ENCODE peak calls at places on chromosomes 4 and X, in five cellular contexts. G, T, Q, F and C are unnamed samples.

GRCh38 chrX:72029473-72030411 is 102.0 kb downstream of the RTL5 start:
- DNase-seq in G (no peak), T (no peak), Q (no peak), F (no peak), C (peak; percentile 45)

GRCh38 chr4:83149885-83150562 is 35.5 kb upstream of the PLAC8 start:
- DNase-seq in G (no peak), T (no peak), Q (no peak), F (no peak), C (no peak)

GRCh38 chrX:51851507-51852085 is 41.8 kb upstream of the MAGED1 start:
- DNase-seq in G (no peak), T (no peak), Q (peak; percentile 6), F (no peak), C (no peak)

GRCh38 chrX:23901805-23902204 is 5.9 kb downstream of the APOO start:
- DNase-seq in G (peak; percentile 91), T (peak; percentile 60), Q (peak; percentile 18), F (peak; percentile 66), C (no peak)

GRCh38 chrX:49172280-49172780 is 632 bp downstream of the PLP2 start:
- DNase-seq in G (peak; percentile 86), T (peak; percentile 70), Q (peak; percentile 75), F (peak; percentile 89), C (no peak)

GRCh38 chrX:13763489-13763888 is 28.9 kb downstream of the OFD1 start:
- DNase-seq in G (no peak), T (no peak), Q (no peak), F (peak; percentile 45), C (no peak)

GRCh38 chr4:53197760-53198150 is 168.1 kb downstream of the SCFD2 start:
- DNase-seq in G (no peak), T (no peak), Q (no peak), F (no peak), C (no peak)

GRCh38 chr4:39320381-39321115 is 45.6 kb downstream of the RFC1 start:
- DNase-seq in G (no peak), T (no peak), Q (no peak), F (no peak), C (no peak)

GRCh38 chr4:2803624-2804448 is 11.0 kb downstream of the SH3BP2 start:
- DNase-seq in G (peak; percentile 82), T (no peak), Q (no peak), F (peak; percentile 81), C (no peak)

GRCh38 chr4:64777286-64777685 is 368.0 kb upstream of the TECRL start:
- DNase-seq in G (no peak), T (no peak), Q (no peak), F (no peak), C (no peak)

GRCh38 chr4:165345663-165346417 is 18.4 kb downstream of the MSMO1 start:
- DNase-seq in G (no peak), T (no peak), Q (no peak), F (no peak), C (no peak)

GRCh38 chr4:79651516-79651915 is 243.5 kb upstream of the GK2 start:
- DNase-seq in G (no peak), T (no peak), Q (no peak), F (no peak), C (no peak)

GRCh38 chrX:149845385-149845784 is 35.6 kb upstream of the MAGEA8 start:
- DNase-seq in G (no peak), T (no peak), Q (no peak), F (no peak), C (no peak)

GRCh38 chr4:172978848-172979247 is 189.8 kb upstream of the GALNT7 start:
- DNase-seq in G (no peak), T (no peak), Q (no peak), F (no peak), C (no peak)

GRCh38 chrX:150256297-150256650 is 106.8 kb upstream of the MAMLD1 start:
- DNase-seq in G (no peak), T (no peak), Q (no peak), F (no peak), C (no peak)

GRCh38 chrX:7083468-7084396 is 63.8 kb upstream of the STS start:
- DNase-seq in G (peak; percentile 92), T (peak; percentile 40), Q (peak; percentile 80), F (peak; percentile 52), C (no peak)

GRCh38 chrX:15714529-15714928 is 23.5 kb upstream of the CA5B start:
- DNase-seq in G (no peak), T (no peak), Q (no peak), F (no peak), C (no peak)

GRCh38 chr4:39062499-39062898 is 467 bp downstream of the KLHL5 start:
- DNase-seq in G (no peak), T (no peak), Q (no peak), F (no peak), C (no peak)

GRCh38 chrX:132612990-132613564 is 124.2 kb upstream of the MBNL3 start:
- DNase-seq in G (peak; percentile 41), T (peak; percentile 7), Q (no peak), F (peak; percentile 42), C (no peak)

GRCh38 chrX:68684291-68684918 is 36.9 kb downstream of the STARD8 start:
- DNase-seq in G (peak; percentile 91), T (peak; percentile 25), Q (no peak), F (peak; percentile 67), C (no peak)

GRCh38 chrX:23694606-23695005 is 27.3 kb downstream of the PRDX4 start:
- DNase-seq in G (peak; percentile 64), T (peak; percentile 68), Q (no peak), F (peak; percentile 63), C (no peak)

GRCh38 chr4:150173854-150174398 is 95.7 kb downstream of the DCLK2 start:
- DNase-seq in G (no peak), T (no peak), Q (no peak), F (no peak), C (no peak)

GRCh38 chr4:24470681-24471622 is 113.4 kb downstream of the DHX15 start:
- DNase-seq in G (peak; percentile 23), T (peak; percentile 78), Q (peak; percentile 47), F (no peak), C (peak; percentile 71)

GRCh38 chr4:24471623-24472510 is 112.5 kb downstream of the DHX15 start:
- DNase-seq in G (no peak), T (peak; percentile 47), Q (peak; percentile 27), F (no peak), C (no peak)

GRCh38 chr4:24473309-24473721 is 111.0 kb downstream of the DHX15 start:
- DNase-seq in G (peak; percentile 51), T (no peak), Q (peak; percentile 12), F (no peak), C (no peak)

GRCh38 chr4:24475756-24476155 is 108.6 kb downstream of the DHX15 start:
- DNase-seq in G (no peak), T (no peak), Q (no peak), F (no peak), C (no peak)

DNA sequence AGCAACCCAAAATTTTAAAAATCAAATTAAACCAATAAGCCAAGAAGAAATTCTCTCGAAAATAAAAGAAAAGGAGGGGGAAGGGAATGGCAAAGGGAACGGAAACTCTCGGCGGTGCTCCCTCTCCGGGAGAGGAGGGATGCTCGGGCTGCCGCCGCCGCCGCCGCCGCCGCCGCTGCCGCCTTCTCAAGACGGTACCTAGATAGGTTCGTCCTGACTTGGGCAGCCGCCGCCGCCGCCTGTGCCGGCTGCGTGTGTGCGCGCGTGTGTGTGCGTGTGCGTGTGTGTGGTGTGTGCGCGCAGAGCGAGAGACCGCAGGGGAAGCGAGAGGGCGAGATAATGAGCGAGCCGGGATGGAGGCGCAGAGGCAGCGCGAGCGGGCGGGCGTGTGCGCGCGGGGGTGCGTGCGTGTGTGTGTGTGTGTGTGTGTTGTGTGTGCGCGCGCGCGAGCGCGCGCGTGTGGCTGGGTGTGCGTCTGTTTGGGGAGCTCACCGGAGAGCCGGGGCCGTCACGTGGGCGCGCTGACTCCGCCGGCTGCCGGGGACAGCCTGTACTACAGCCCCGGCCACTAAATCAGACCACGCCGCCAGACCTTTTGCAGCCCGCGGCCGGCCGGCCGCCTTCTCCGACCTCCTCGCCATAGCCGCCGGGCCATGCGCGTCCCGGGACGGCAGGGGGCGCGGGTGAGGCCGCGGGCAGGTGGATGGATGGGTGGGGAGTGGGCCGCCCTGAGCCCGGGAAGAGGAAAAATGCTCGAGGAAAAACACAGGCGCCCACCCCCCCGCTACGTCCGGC is 111.6 kb downstream of the DHX15 start:
- DNase-seq in G (peak; percentile 54), T (peak; percentile 87), Q (peak; percentile 78), F (peak; percentile 75), C (peak; percentile 90)
- TF ChIP-seq CTCF in G (peak; percentile 48), T (peak; percentile 77), Q (peak; percentile 60), F (peak; percentile 68), C (peak; percentile 86)

DNA sequence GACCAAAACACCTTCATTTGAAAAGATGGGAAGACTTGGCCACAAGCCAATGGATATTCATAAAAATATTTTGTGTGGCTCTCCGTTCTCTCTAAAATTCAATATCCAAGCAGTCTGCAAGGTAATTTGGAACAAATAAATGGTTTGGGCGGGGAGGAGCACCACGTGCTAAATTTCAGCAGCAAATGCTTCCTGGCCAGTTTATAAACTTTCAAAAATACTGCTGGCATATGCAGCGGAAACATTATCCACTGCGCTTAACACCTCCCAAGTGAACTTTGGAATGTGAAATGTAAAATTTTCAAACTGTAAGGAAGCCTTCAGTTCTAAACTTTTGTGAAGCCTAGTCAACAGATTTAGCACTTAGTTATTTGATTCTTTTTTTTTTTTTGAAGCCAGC is 191.0 kb downstream of the NSUN7 start:
- DNase-seq in G (no peak), T (no peak), Q (no peak), F (no peak), C (no peak)
- TF ChIP-seq CTCF in G (no peak), T (no peak), Q (no peak), F (no peak), C (no peak)

DNA sequence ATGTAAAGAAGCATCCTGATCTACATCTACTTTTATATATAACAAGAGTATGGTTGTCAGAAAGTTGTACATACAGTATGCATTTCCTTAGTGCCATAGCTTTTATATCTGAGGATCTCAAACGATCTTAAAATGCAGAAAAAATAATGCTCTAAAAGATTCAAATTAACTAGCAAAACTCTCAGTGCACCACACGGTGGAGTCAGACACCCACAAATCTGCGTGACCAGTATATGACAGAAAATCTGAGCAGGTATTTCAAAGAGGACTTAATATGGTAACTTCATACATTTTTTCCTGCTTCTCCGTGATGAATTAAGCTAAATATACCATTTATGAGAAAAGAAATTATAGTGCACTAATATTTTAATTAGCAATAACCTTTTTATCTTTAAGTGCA is 803.0 kb downstream of the DMD start:
- DNase-seq in G (peak; percentile 20), T (peak; percentile 1), Q (no peak), F (no peak), C (no peak)
- TF ChIP-seq CTCF in G (no peak), T (peak; percentile 33), Q (peak; percentile 34), F (no peak), C (peak; percentile 61)

GRCh38 chr4:126969360-126969759 is 663.4 kb upstream of the INTU start:
- DNase-seq in G (no peak), T (no peak), Q (no peak), F (no peak), C (no peak)

GRCh38 chr4:126973201-126973600 is 659.6 kb upstream of the INTU start:
- DNase-seq in G (no peak), T (no peak), Q (no peak), F (no peak), C (no peak)

GRCh38 chr4:126965876-126966275 is 666.9 kb upstream of the INTU start:
- DNase-seq in G (no peak), T (no peak), Q (no peak), F (no peak), C (no peak)

DNA sequence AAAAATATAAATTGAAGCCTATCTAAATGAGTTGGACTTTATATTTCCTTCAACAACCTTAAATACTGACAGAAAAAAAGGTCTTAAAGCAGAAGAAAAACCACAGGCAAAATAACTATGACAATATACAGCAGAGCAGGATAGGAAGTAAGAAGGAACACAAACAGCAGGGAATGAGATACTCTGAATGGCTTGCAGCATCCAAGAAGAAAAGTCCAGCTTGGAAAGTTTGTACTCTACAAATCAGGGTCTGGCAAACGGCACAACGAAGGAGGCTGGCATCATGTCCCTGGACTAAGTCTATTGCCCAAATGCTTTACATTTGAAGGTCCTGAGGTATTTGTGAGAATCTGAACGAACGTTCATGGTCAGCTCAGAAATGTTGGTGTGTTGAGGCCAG is 663.0 kb upstream of the INTU start:
- DNase-seq in G (no peak), T (no peak), Q (no peak), F (no peak), C (no peak)
- TF ChIP-seq CTCF in G (no peak), T (no peak), Q (no peak), F (no peak), C (no peak)